ENCODE peak calls at places on chromosomes 3 and 15, in eight cellular contexts. K is tibial artery; Q is pancreas; P is CD8-positive, alpha-beta T cell; M is fibroblast of villous mesenchyme; R is stomach; O is HFF-Myc; W is thoracic aorta. J is an unnamed sample.

GRCh38 chr3:55065331-55065730 is 137.5 kb upstream of the LRTM1 start:
- DNase-seq in K (no peak), M (no peak), O (no peak), P (no peak), W (no peak), R (no peak), Q (no peak), J (no peak)

GRCh38 chr3:7290062-7290825 is 429.3 kb downstream of the GRM7 start:
- DNase-seq in K (no peak), P (no peak), R (no peak), O (no peak), M (no peak), Q (no peak), W (no peak), J (peak)

GRCh38 chr3:192940129-192940528 is 22.5 kb upstream of the MB21D2 start:
- DNase-seq in O (no peak), M (no peak), Q (no peak), K (no peak), R (no peak), W (no peak), P (no peak), J (no peak)

GRCh38 chr3:101072299-101072698 is 79.1 kb upstream of the ABI3BP start:
- DNase-seq in K (no peak), M (no peak), R (no peak), P (no peak), O (no peak), W (no peak), Q (no peak), J (peak)

GRCh38 chr15:66617137-66618090 is 51.6 kb upstream of the LCTL start:
- DNase-seq in M (peak), P (no peak), K (peak), O (no peak), W (peak), R (peak), Q (no peak), J (peak)

GRCh38 chr3:8757551-8758518 is 11.6 kb downstream of the OXTR start:
- DNase-seq in P (no peak), W (no peak), Q (no peak), K (no peak), R (no peak), M (peak), O (peak), J (peak)

GRCh38 chr15:100781961-100782525 is 97.6 kb upstream of the ALDH1A3 start:
- DNase-seq in W (no peak), O (no peak), K (peak), M (no peak), P (peak), Q (no peak), R (no peak), J (no peak)

GRCh38 chr15:37880009-37880834 is 54.2 kb upstream of the TMCO5A start:
- DNase-seq in R (no peak), O (no peak), P (no peak), M (peak), W (no peak), K (no peak), Q (no peak), J (peak)

GRCh38 chr15:27456807-27457206 is 485.8 kb downstream of the GABRG3 start:
- DNase-seq in K (no peak), O (no peak), Q (no peak), W (no peak), R (no peak), P (no peak), M (no peak), J (no peak)

GRCh38 chr3:32410367-32411246 is 19.0 kb downstream of the CMTM7 start:
- DNase-seq in O (no peak), P (no peak), R (no peak), Q (no peak), W (no peak), K (no peak), M (no peak), J (no peak)

GRCh38 chr3:41961061-41961749 is 698 bp downstream of the ULK4 start:
- DNase-seq in K (peak), O (peak), M (peak), R (peak), P (peak), Q (peak), W (peak), J (peak)

GRCh38 chr3:109059289-109059688 is 58.6 kb downstream of the MORC1 start:
- DNase-seq in K (no peak), O (no peak), W (no peak), Q (no peak), P (no peak), M (no peak), R (no peak), J (no peak)

GRCh38 chr3:16839271-16840110 is 45.3 kb upstream of the PLCL2 start:
- DNase-seq in O (no peak), M (no peak), W (no peak), Q (no peak), P (no peak), K (no peak), R (no peak), J (no peak)

GRCh38 chr3:97235611-97236315 is 421.4 kb downstream of the EPHA6 start:
- DNase-seq in P (no peak), K (no peak), Q (no peak), O (no peak), W (no peak), M (no peak), R (no peak), J (no peak)

GRCh38 chr3:47283596-47284364 is 1.0 kb downstream of the KLHL18 start:
- DNase-seq in Q (peak), M (no peak), K (no peak), R (no peak), O (no peak), W (no peak), P (peak), J (no peak)

GRCh38 chr15:84702961-84703482 is 12.9 kb downstream of the SEC11A start:
- DNase-seq in W (peak), M (peak), P (no peak), R (peak), O (no peak), K (peak), Q (no peak), J (peak)

GRCh38 chr3:132006605-132007204 is 28.1 kb downstream of the CPNE4 start:
- DNase-seq in M (peak), W (no peak), Q (peak), O (no peak), P (no peak), R (peak), K (no peak), J (peak)

GRCh38 chr3:192915306-192915705 is 2.4 kb downstream of the MB21D2 start:
- DNase-seq in K (no peak), M (peak), R (no peak), P (no peak), W (no peak), O (peak), Q (no peak), J (peak)

GRCh38 chr3:171295502-171296373 is 164.5 kb downstream of the TNIK start:
- DNase-seq in R (no peak), K (no peak), W (no peak), M (no peak), Q (no peak), O (no peak), P (no peak), J (no peak)

GRCh38 chr3:113966172-113966571 is 18.4 kb downstream of the ZDHHC23 start:
- DNase-seq in O (no peak), K (no peak), M (no peak), P (no peak), W (no peak), R (no peak), Q (no peak), J (no peak)

GRCh38 chr15:86538141-86538540 is 458.5 kb downstream of the AGBL1 start:
- DNase-seq in W (no peak), M (no peak), P (no peak), K (no peak), O (no peak), R (no peak), Q (no peak), J (no peak)

GRCh38 chr15:95024388-95024787 is 793.0 kb downstream of the MCTP2 start:
- DNase-seq in M (peak), W (no peak), R (no peak), O (no peak), Q (no peak), P (no peak), K (no peak), J (peak)

GRCh38 chr3:128486692-128487537 is 6.1 kb downstream of the GATA2 start:
- DNase-seq in Q (peak), O (no peak), K (peak), M (peak), W (no peak), P (no peak), R (no peak), J (peak)

GRCh38 chr15:38669160-38669505 is 104.5 kb upstream of the RASGRP1 start:
- DNase-seq in K (no peak), Q (no peak), P (no peak), O (no peak), W (no peak), M (no peak), R (no peak), J (no peak)

GRCh38 chr3:171266034-171266805 is 194.0 kb downstream of the TNIK start:
- DNase-seq in Q (no peak), R (no peak), M (peak), P (no peak), O (no peak), K (no peak), W (no peak), J (no peak)

GRCh38 chr15:82571722-82572222 is 31.5 kb upstream of the RPS17 start:
- DNase-seq in W (peak), O (peak), P (no peak), M (peak), Q (peak), R (peak), K (peak), J (peak)

GRCh38 chr3:195566797-195567196 is 16.9 kb downstream of the APOD start:
- DNase-seq in Q (no peak), M (peak), R (no peak), O (no peak), P (no peak), W (no peak), K (no peak), J (no peak)

GRCh38 chr3:20041197-20041780 is 1.0 kb downstream of the KAT2B start:
- DNase-seq in W (peak), R (peak), Q (peak), M (peak), O (no peak), K (peak), P (peak), J (peak)

GRCh38 chr3:195834675-195835583 is 23.2 kb upstream of the MUC4 start:
- DNase-seq in M (no peak), P (no peak), R (no peak), Q (no peak), O (no peak), W (no peak), K (no peak), J (no peak)

GRCh38 chr15:73838795-73839565 is 34.4 kb upstream of the TBC1D21 start:
- DNase-seq in P (no peak), M (no peak), O (no peak), R (peak), Q (peak), K (peak), W (no peak), J (peak)

GRCh38 chr3:136305879-136306278 is 55.7 kb downstream of the PCCB start:
- DNase-seq in P (no peak), O (peak), Q (no peak), M (peak), W (no peak), R (no peak), K (no peak), J (peak)

GRCh38 chr3:134320749-134321148 is 53.5 kb downstream of the AMOTL2 start:
- DNase-seq in O (no peak), R (peak), Q (no peak), M (no peak), P (peak), W (no peak), K (no peak), J (no peak)

GRCh38 chr3:138441742-138442141 is 7.3 kb downstream of the ESYT3 start:
- DNase-seq in R (no peak), M (no peak), O (no peak), Q (no peak), K (no peak), P (no peak), W (no peak), J (peak)

GRCh38 chr15:43168192-43169107 is 16.8 kb upstream of the CCNDBP1 start:
- DNase-seq in Q (no peak), O (no peak), P (no peak), M (no peak), K (no peak), R (peak), W (no peak), J (peak)

GRCh38 chr3:29153811-29154210 is 127.1 kb upstream of the RBMS3 start:
- DNase-seq in P (no peak), R (no peak), O (no peak), M (no peak), Q (no peak), W (no peak), K (no peak), J (no peak)

GRCh38 chr15:32982001-32982400 is 212.5 kb downstream of the FMN1 start:
- DNase-seq in M (peak), P (no peak), R (no peak), O (peak), K (no peak), Q (no peak), W (no peak), J (no peak)
- TF ChIP-seq CTCF in M (no peak), P (no peak), R (no peak), O (no peak), K (no peak), Q (no peak), W (no peak), J (no peak)

GRCh38 chr3:186283651-186284445 is 78.2 kb downstream of the DGKG start:
- DNase-seq in R (no peak), P (no peak), K (no peak), O (no peak), M (no peak), W (no peak), Q (no peak), J (peak)

GRCh38 chr3:186277268-186277909 is 84.6 kb downstream of the DGKG start:
- DNase-seq in M (peak), R (no peak), P (no peak), W (no peak), K (no peak), Q (no peak), O (peak), J (peak)

GRCh38 chr3:186283096-186283495 is 78.9 kb downstream of the DGKG start:
- DNase-seq in K (no peak), O (no peak), M (no peak), Q (no peak), R (no peak), P (no peak), W (no peak), J (no peak)

GRCh38 chr3:186281172-186281571 is 80.9 kb downstream of the DGKG start:
- DNase-seq in M (peak), K (no peak), O (no peak), Q (no peak), P (no peak), R (no peak), W (peak), J (peak)

GRCh38 chr3:186280737-186281136 is 81.3 kb downstream of the DGKG start:
- DNase-seq in K (no peak), O (no peak), W (no peak), Q (no peak), M (no peak), P (no peak), R (no peak), J (no peak)
- H3K4me3 ChIP-seq in K (no peak), O (no peak), W (no peak), Q (no peak), M (no peak), P (no peak), R (no peak), J (no peak)

GRCh38 chr15:81152799-81153198 is 18.7 kb downstream of the CFAP161 start:
- DNase-seq in P (no peak), M (no peak), W (no peak), K (no peak), R (no peak), Q (no peak), O (no peak), J (peak)

GRCh38 chr15:81151389-81151788 is 17.3 kb downstream of the CFAP161 start:
- DNase-seq in Q (no peak), M (no peak), W (no peak), R (no peak), P (no peak), O (no peak), K (no peak), J (no peak)

GRCh38 chr15:81155375-81156218 is 21.5 kb downstream of the CFAP161 start:
- DNase-seq in M (peak), O (no peak), K (no peak), R (peak), P (peak), W (no peak), Q (no peak), J (peak)

GRCh38 chr15:81156324-81156723 is 22.3 kb downstream of the CFAP161 start:
- DNase-seq in R (no peak), P (no peak), K (no peak), M (no peak), O (no peak), Q (no peak), W (no peak), J (no peak)

DNA sequence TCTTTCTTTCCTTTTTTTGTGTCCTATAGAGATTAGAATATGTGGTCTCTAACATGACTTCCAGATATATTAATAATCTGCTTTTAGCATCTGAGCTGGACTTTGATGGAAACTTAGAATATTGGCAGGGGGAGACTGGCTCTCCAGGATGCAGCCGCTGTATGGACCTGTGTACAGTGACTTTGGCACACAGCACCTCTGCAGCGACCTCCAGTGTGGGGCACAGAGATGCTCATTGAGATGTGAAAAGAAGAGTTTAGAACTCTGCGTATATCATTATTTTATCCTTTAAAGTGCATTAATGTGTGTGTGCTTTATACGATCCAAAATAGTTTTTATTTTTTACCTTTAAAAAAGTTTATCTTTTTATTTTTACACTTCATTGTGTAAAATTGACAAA is 18.3 kb downstream of the CFAP161 start:
- DNase-seq in M (no peak), Q (no peak), O (no peak), R (no peak), P (no peak), W (no peak), K (no peak), J (no peak)
- TF ChIP-seq CTCF in M (no peak), Q (no peak), O (no peak), R (no peak), P (no peak), W (no peak), K (no peak), J (no peak)

GRCh38 chr15:58627046-58627445 is 122.5 kb downstream of the ADAM10 start:
- DNase-seq in P (no peak), R (no peak), M (no peak), W (no peak), K (no peak), O (no peak), Q (no peak), J (no peak)

GRCh38 chr15:58627706-58628105 is 121.8 kb downstream of the ADAM10 start:
- DNase-seq in O (no peak), W (no peak), P (no peak), R (no peak), K (no peak), Q (no peak), M (peak), J (peak)

GRCh38 chr15:58629625-58630024 is 119.9 kb downstream of the ADAM10 start:
- DNase-seq in M (no peak), P (no peak), R (no peak), O (no peak), K (no peak), W (no peak), Q (no peak), J (no peak)

GRCh38 chr15:58626378-58626777 is 123.1 kb downstream of the ADAM10 start:
- DNase-seq in O (no peak), K (no peak), W (no peak), R (no peak), Q (no peak), P (no peak), M (no peak), J (no peak)

GRCh38 chr15:58628206-58629057 is 121.1 kb downstream of the ADAM10 start:
- DNase-seq in R (no peak), Q (no peak), P (no peak), O (no peak), W (no peak), M (peak), K (no peak), J (peak)
- H3K4me3 ChIP-seq in R (peak), Q (peak), P (peak), O (no peak), W (peak), M (peak), K (peak), J (peak)

GRCh38 chr15:89293012-89293411 is 41.6 kb downstream of the POLG start:
- DNase-seq in R (no peak), K (no peak), M (no peak), O (no peak), P (no peak), W (no peak), Q (no peak), J (no peak)
- TF ChIP-seq CTCF in R (no peak), K (no peak), M (peak), O (no peak), P (no peak), W (no peak), Q (no peak), J (no peak)

GRCh38 chr15:25670025-25670554 is 193.0 kb downstream of the ATP10A start:
- DNase-seq in P (no peak), R (no peak), O (no peak), W (no peak), K (peak), M (no peak), Q (no peak), J (peak)
- H3K4me3 ChIP-seq in P (no peak), R (no peak), O (no peak), W (peak), K (peak), M (no peak), Q (no peak), J (no peak)

GRCh38 chr15:72135719-72136118 is 17.5 kb downstream of the SENP8 start:
- DNase-seq in K (no peak), R (no peak), W (no peak), P (no peak), Q (no peak), O (no peak), M (no peak), J (no peak)

GRCh38 chr15:72136170-72137051 is 18.2 kb downstream of the SENP8 start:
- DNase-seq in M (no peak), O (no peak), P (no peak), W (no peak), K (no peak), Q (no peak), R (no peak), J (no peak)

GRCh38 chr15:72140088-72140487 is 21.9 kb downstream of the SENP8 start:
- DNase-seq in W (no peak), Q (no peak), M (no peak), R (no peak), P (no peak), O (no peak), K (no peak), J (no peak)

GRCh38 chr15:72141171-72142084 is 23.2 kb downstream of the SENP8 start:
- DNase-seq in M (no peak), W (no peak), P (no peak), R (no peak), Q (no peak), K (no peak), O (no peak), J (no peak)

GRCh38 chr15:72139667-72140066 is 21.5 kb downstream of the SENP8 start:
- DNase-seq in R (no peak), M (no peak), Q (no peak), K (no peak), O (no peak), W (no peak), P (no peak), J (no peak)
- TF ChIP-seq CTCF in R (no peak), M (no peak), Q (no peak), K (no peak), O (no peak), W (no peak), P (no peak), J (no peak)

GRCh38 chr15:77064539-77065308 is 6.2 kb downstream of the TSPAN3 start:
- DNase-seq in R (no peak), O (no peak), W (no peak), M (peak), P (no peak), Q (no peak), K (no peak), J (peak)
- H3K4me3 ChIP-seq in R (no peak), O (no peak), W (no peak), M (no peak), P (no peak), Q (no peak), K (no peak), J (no peak)

J was measured in cardiac fibroblast.